ENCODE peak calls at places on chromosomes 7 and 10, in eight cellular contexts. Y is NCI-H774, M is skeletal muscle cell, W is AG10803, G is NCI-H1105, S is cerebellar cortex, L is nephron progenitor cell, N is substantia nigra. K is an unnamed sample.

GRCh38 chr10:58518775-58519174 is 6.1 kb downstream of the BICC1 start:
- DNase-seq in Y (no peak), M (no peak), W (no peak), G (no peak), S (no peak), L (no peak), N (no peak), K (no peak)

GRCh38 chr7:122219253-122219865 is 75.3 kb upstream of the AASS start:
- DNase-seq in Y (no peak), M (no peak), W (peak), G (no peak), S (peak), L (no peak), N (no peak), K (peak)

GRCh38 chr7:92461027-92462003 is 14.0 kb downstream of the GATAD1 start:
- DNase-seq in Y (peak), M (peak), W (peak), G (peak), S (peak), L (peak), N (no peak), K (peak)

GRCh38 chr7:152414779-152415178 is 21.0 kb downstream of the KMT2C start:
- DNase-seq in Y (no peak), M (no peak), W (no peak), G (no peak), S (no peak), L (no peak), N (no peak), K (no peak)

GRCh38 chr10:73386583-73386982 is 27.3 kb downstream of the ANXA7 start:
- DNase-seq in Y (no peak), M (no peak), W (no peak), G (no peak), S (no peak), L (no peak), N (no peak), K (no peak)

GRCh38 chr7:7103343-7104313 is 78.7 kb upstream of the C1GALT1 start:
- DNase-seq in Y (peak), M (peak), W (peak), G (peak), S (peak), L (no peak), N (no peak), K (peak)

GRCh38 chr7:87317691-87318245 is 27.7 kb upstream of the CROT start:
- DNase-seq in Y (no peak), M (no peak), W (no peak), G (no peak), S (no peak), L (no peak), N (no peak), K (no peak)

GRCh38 chr7:44064791-44065430 is 456 bp downstream of the PGAM2 start:
- DNase-seq in Y (no peak), M (no peak), W (no peak), G (no peak), S (no peak), L (no peak), N (no peak), K (no peak)

GRCh38 chr7:127831312-127832212 is 179.6 kb downstream of the SND1 start:
- DNase-seq in Y (peak), M (no peak), W (no peak), G (peak), S (peak), L (no peak), N (no peak), K (peak)

GRCh38 chr10:102431452-102432124 is 786 bp downstream of the CUEDC2 start:
- DNase-seq in Y (no peak), M (no peak), W (peak), G (no peak), S (peak), L (no peak), N (no peak), K (peak)

GRCh38 chr7:46781901-46782439 is 799.9 kb downstream of the TNS3 start:
- DNase-seq in Y (no peak), M (peak), W (no peak), G (no peak), S (no peak), L (no peak), N (no peak), K (no peak)

GRCh38 chr7:121831320-121831719 is 41.6 kb upstream of the PTPRZ1 start:
- DNase-seq in Y (no peak), M (no peak), W (no peak), G (peak), S (no peak), L (no peak), N (peak), K (peak)

GRCh38 chr7:23863209-23863798 is 153.3 kb downstream of the STK31 start:
- DNase-seq in Y (peak), M (peak), W (peak), G (peak), S (peak), L (peak), N (no peak), K (peak)

GRCh38 chr7:10677668-10678232 is 295.9 kb upstream of the PHF14 start:
- DNase-seq in Y (no peak), M (no peak), W (no peak), G (no peak), S (peak), L (no peak), N (no peak), K (no peak)

GRCh38 chr10:6635784-6636183 is 55.7 kb upstream of the PRKCQ start:
- DNase-seq in Y (no peak), M (no peak), W (no peak), G (no peak), S (no peak), L (no peak), N (no peak), K (no peak)